ENCODE peak calls at places on chromosomes 3 and 15, in four cellular contexts. A is astrocyte, S is IMR-90, H is A549. E is an unnamed sample.

GRCh38 chr15:31457631-31458526 is 131.2 kb downstream of the KLF13 start:
- DNase-seq in S (peak), H (no peak), A (peak), E (peak)

GRCh38 chr15:83842281-83842680 is 188.4 kb downstream of the ADAMTSL3 start:
- DNase-seq in S (no peak), H (no peak), A (no peak), E (no peak)

GRCh38 chr3:155424041-155424605 is 130.6 kb upstream of the STRIT1 start:
- DNase-seq in S (no peak), A (no peak), H (no peak), E (no peak)

GRCh38 chr3:98038241-98038640 is 3.1 kb upstream of the GABRR3 start:
- DNase-seq in S (no peak), H (no peak), A (no peak), E (peak)

GRCh38 chr3:104281713-104282112 is 1085.0 kb upstream of the ALCAM start:
- DNase-seq in A (no peak), H (no peak), S (no peak), E (no peak)

GRCh38 chr3:74269689-74270088 is 344.8 kb downstream of the CNTN3 start:
- DNase-seq in A (no peak), S (no peak), H (no peak), E (no peak)

GRCh38 chr3:13704174-13704573 is 155.2 kb downstream of the FBLN2 start:
- DNase-seq in S (no peak), H (no peak), A (no peak), E (no peak)

GRCh38 chr3:46900007-46900292 is 22.4 kb downstream of the PTH1R start:
- DNase-seq in A (no peak), H (no peak), S (no peak), E (no peak)

GRCh38 chr15:101489633-101490407 is at the start of gene PCSK6:
- DNase-seq in H (peak), S (no peak), A (no peak), E (no peak)

GRCh38 chr15:49235446-49236207 is 65.6 kb downstream of the GALK2 start:
- DNase-seq in S (peak), H (no peak), A (peak), E (peak)

GRCh38 chr3:195236801-195237570 is 34.0 kb downstream of the XXYLT1 start:
- DNase-seq in H (no peak), A (no peak), S (no peak), E (no peak)

GRCh38 chr15:36887214-36888017 is 212.9 kb downstream of the MEIS2 start:
- DNase-seq in S (no peak), H (no peak), A (peak), E (no peak)

GRCh38 chr3:194867270-194867983 is 181.7 kb downstream of the FAM43A start:
- DNase-seq in A (no peak), S (no peak), H (no peak), E (no peak)

GRCh38 chr3:64518950-64519349 is 168.8 kb downstream of the ADAMTS9 start:
- DNase-seq in H (no peak), S (peak), A (no peak), E (no peak)

GRCh38 chr3:190088890-190089289 is 31.8 kb downstream of the P3H2 start:
- DNase-seq in H (no peak), S (peak), A (peak), E (peak)

GRCh38 chr3:17411157-17411877 is 331.1 kb downstream of the TBC1D5 start:
- DNase-seq in S (no peak), H (no peak), A (no peak), E (peak)

GRCh38 chr3:105398407-105398806 is 31.7 kb downstream of the ALCAM start:
- DNase-seq in S (no peak), H (no peak), A (no peak), E (no peak)

GRCh38 chr3:11291808-11292207 is 19.6 kb downstream of the ATG7 start:
- DNase-seq in S (no peak), A (no peak), H (no peak), E (no peak)

GRCh38 chr15:39591141-39591895 is 10.4 kb downstream of the THBS1 start:
- DNase-seq in S (peak), H (no peak), A (no peak), E (peak)

GRCh38 chr15:78396186-78396814 is 41.7 kb upstream of the IREB2 start:
- DNase-seq in S (no peak), H (no peak), A (no peak), E (no peak)

GRCh38 chr15:95182081-95182480 is 950.7 kb downstream of the MCTP2 start:
- DNase-seq in H (no peak), S (no peak), A (no peak), E (no peak)

GRCh38 chr15:75966073-75966472 is 46.2 kb downstream of the NRG4 start:
- DNase-seq in H (no peak), A (peak), S (peak), E (peak)

GRCh38 chr15:56759450-56759845 is 26.1 kb upstream of the ZNF280D start:
- DNase-seq in S (peak), H (no peak), A (peak), E (peak)

GRCh38 chr15:97224191-97224641 is 736.3 kb upstream of the ARRDC4 start:
- DNase-seq in S (no peak), A (no peak), H (no peak), E (no peak)

GRCh38 chr15:56987286-56987685 is 68.8 kb downstream of the TCF12 start:
- DNase-seq in S (no peak), A (no peak), H (no peak), E (no peak)

GRCh38 chr3:31810991-31811433 is 170.1 kb downstream of the OSBPL10 start:
- DNase-seq in H (no peak), S (no peak), A (no peak), E (no peak)

GRCh38 chr3:101998256-101998926 is 149.1 kb downstream of the NFKBIZ start:
- DNase-seq in H (no peak), A (no peak), S (no peak), E (no peak)

GRCh38 chr3:116034797-116035196 is 410.5 kb downstream of the LSAMP start:
- DNase-seq in S (peak), A (no peak), H (no peak), E (no peak)

GRCh38 chr3:181252626-181253025 is 263.1 kb upstream of the DNAJC19 start:
- DNase-seq in H (no peak), A (no peak), S (no peak), E (no peak)

GRCh38 chr3:58271901-58272501 is 34.0 kb upstream of the RPP14 start:
- DNase-seq in S (peak), H (peak), A (peak), E (peak)

GRCh38 chr3:50625879-50626182 is 8.9 kb downstream of the MAPKAPK3 start:
- DNase-seq in S (no peak), H (no peak), A (no peak), E (no peak)

GRCh38 chr15:78212546-78213424 is 21.6 kb downstream of the ACSBG1 start:
- DNase-seq in A (peak), S (peak), H (peak), E (peak)

GRCh38 chr3:71258116-71258515 is 325.4 kb downstream of the FOXP1 start:
- DNase-seq in A (peak), S (peak), H (peak), E (peak)

GRCh38 chr3:148146947-148147346 is 550.8 kb upstream of the AGTR1 start:
- DNase-seq in S (peak), A (peak), H (no peak), E (peak)

DNA sequence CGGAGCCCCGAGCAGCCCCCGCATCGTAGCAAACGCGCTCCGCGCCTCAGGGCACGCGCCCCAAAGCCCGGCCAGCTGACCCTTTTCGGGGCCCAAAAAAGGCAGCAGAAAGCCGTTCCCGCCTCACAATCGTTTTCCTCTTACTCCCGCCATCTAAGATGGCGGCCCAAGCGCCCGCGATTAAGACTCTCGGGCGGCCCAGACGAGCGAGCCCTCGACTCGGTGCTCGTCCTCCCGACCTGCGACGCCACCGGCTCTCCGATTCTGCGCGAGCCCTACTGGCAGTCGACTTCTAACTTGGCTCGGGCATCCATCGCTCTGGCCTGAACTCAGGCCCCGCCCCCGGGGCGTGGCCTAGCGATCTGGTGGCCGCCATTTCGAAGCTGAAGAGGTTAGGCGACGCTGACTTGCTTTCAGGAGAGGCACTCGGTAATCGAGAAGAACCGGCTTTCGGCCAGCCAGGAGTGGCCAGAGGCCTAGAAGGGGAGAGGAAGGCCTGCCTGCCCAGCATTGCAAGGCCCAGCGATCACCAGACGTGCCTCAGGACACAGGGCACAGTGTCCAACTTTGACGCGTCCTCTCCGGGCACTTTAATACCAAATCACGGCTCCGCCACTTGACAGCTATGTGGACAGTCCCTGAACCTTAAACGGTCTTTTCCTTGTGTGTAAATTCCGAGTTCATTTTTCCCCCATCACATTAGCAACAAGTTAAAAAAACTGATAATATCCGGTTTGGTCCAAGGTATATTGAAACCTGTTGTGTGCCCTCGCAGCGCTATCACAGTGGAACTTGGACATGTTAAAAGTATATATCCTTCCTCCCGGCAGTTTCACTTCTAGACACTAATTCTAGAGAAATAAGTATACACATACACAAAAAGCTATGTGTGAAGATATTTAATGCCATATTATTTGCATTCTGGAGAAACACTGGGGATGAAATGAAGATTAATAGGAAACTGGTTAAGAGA is at the start of gene RAF1:
- DNase-seq in S (peak), H (peak), A (peak), E (peak)
- TF ChIP-seq CTCF in S (no peak), H (no peak), A (no peak), E (no peak)

GRCh38 chr15:45634442-45635190 is at the start of gene SQOR:
- DNase-seq in S (peak), H (peak), A (peak), E (peak)

GRCh38 chr15:45631831-45632230 is 3.0 kb upstream of the SQOR start:
- DNase-seq in S (peak), A (no peak), H (no peak), E (no peak)

GRCh38 chr15:45635763-45636292 is 999 bp downstream of the SQOR start:
- DNase-seq in H (no peak), A (no peak), S (no peak), E (no peak)

GRCh38 chr15:45637552-45638033 is 2.8 kb downstream of the SQOR start:
- DNase-seq in A (peak), H (peak), S (peak), E (peak)

GRCh38 chr15:45635191-45635638 is 386 bp downstream of the SQOR start:
- DNase-seq in H (peak), A (no peak), S (no peak), E (peak)
- H3K4me3 ChIP-seq in H (peak), A (peak), S (peak), E (peak)

GRCh38 chr3:84965141-84965540 is 6.4 kb downstream of the CADM2 start:
- DNase-seq in A (no peak), S (no peak), H (peak), E (no peak)
- TF ChIP-seq CTCF in A (peak), S (no peak), H (no peak), E (no peak)

GRCh38 chr15:66565731-66566130 is at the start of gene LCTL:
- DNase-seq in H (no peak), S (peak), A (peak), E (peak)
- H3K4me3 ChIP-seq in H (no peak), S (no peak), A (peak), E (no peak)

GRCh38 chr3:52979190-52979983 is 66.5 kb downstream of the SFMBT1 start:
- DNase-seq in S (no peak), A (no peak), H (no peak), E (no peak)

GRCh38 chr3:52971895-52972294 is 74.0 kb downstream of the SFMBT1 start:
- DNase-seq in S (no peak), A (no peak), H (no peak), E (no peak)

GRCh38 chr3:52978109-52978754 is 67.6 kb downstream of the SFMBT1 start:
- DNase-seq in S (no peak), H (no peak), A (no peak), E (no peak)

GRCh38 chr3:52973806-52974205 is 72.1 kb downstream of the SFMBT1 start:
- DNase-seq in S (peak), H (no peak), A (peak), E (peak)
- TF ChIP-seq CTCF in S (no peak), H (no peak), A (no peak), E (no peak)

GRCh38 chr3:138344754-138345153 is 3.6 kb upstream of the MRAS start:
- DNase-seq in A (no peak), S (no peak), H (no peak), E (no peak)

GRCh38 chr3:138349926-138350665 is 1.7 kb downstream of the MRAS start:
- DNase-seq in S (peak), H (no peak), A (no peak), E (peak)

GRCh38 chr3:138348950-138349739 is 766 bp downstream of the MRAS start:
- DNase-seq in H (peak), S (peak), A (no peak), E (peak)

GRCh38 chr3:138348107-138348949 is at the start of gene MRAS:
- DNase-seq in S (peak), H (peak), A (peak), E (peak)

DNA sequence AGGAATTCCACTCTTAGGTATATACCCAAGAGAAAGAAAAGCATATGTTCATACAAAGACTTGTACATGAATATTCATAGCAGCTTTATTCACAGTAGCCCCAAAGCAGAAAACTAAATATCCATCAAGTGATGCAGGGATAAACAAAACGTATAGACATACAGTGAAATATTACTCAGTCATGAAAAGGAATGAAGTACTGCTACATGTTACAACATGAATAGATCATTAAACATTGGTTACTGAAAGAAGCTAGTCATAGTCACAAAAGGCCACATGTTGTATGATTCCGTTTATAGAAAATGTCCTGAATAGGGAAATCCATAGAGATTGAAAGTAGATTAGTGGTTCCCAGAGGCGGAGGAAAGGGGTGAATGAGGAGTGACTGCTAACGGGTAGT is 1.3 kb upstream of the MRAS start:
- DNase-seq in S (no peak), H (no peak), A (no peak), E (no peak)
- H3K4me3 ChIP-seq in S (no peak), H (peak), A (no peak), E (no peak)

DNA sequence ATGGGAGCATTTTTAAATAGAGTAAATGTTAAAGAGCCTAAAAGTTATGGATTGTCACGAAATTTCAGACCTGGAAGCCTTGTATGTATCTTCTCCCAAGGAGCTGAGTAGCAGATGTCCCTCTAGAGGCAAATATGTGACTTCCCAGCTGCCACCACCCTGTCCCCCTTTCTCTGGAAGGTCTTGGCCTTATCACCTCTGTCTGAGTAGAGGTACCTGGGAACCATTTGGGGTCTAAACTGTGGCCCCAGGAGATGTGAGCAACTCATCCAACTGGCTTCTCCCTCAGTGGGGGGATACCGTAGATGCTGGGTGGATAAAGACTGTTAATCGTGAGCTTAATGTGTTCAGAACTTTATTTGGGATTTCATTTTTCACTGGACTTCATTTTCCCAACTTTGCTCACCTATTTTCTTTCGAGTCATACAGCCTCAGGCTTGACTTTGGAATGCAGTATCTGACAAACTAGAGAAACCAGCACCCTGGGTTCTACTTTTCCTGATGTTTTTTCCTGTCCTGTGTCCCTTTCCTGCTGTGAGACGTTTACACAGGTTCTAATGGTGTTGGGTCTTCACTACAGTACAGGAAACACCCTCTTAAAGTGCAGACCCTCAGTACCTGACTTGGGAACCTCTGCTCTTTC is 53.3 kb upstream of the CCR4 start:
- DNase-seq in A (no peak), S (no peak), H (no peak), E (no peak)
- TF ChIP-seq CTCF in A (no peak), S (no peak), H (peak), E (no peak)

E was measured in fibroblast of the aortic adventitia.